ENCODE peak calls at places on chromosomes 13 and 19, in ten cellular contexts. K is pancreas, S is astrocyte, P is thoracic aorta, E is thyroid gland, B is tibial artery, Y is fibroblast of lung, D is right atrium auricular region, J is heart right ventricle, W is keratinocyte. N is an unnamed sample.
A peak's percentile ranks its signal among the peaks of the same experiment; 100 is the strongest.

GRCh38 chr19:19053508-19054314 is 10.1 kb upstream of the SLC25A42 start:
- DNase-seq in K (peak; percentile 76), S (no peak), P (no peak), E (peak; percentile 73), B (no peak), Y (peak; percentile 63), D (no peak), J (peak; percentile 71), W (no peak), N (peak; percentile 73)

GRCh38 chr13:19587635-19588300 is 26.4 kb upstream of the TPTE2 start:
- DNase-seq in K (no peak), S (peak; percentile 10), P (no peak), E (no peak), B (no peak), Y (peak; percentile 58), D (no peak), J (no peak), W (no peak), N (no peak)

GRCh38 chr13:48318714-48319457 is 15.3 kb downstream of the RB1 start:
- DNase-seq in K (peak; percentile 59), S (no peak), P (no peak), E (peak; percentile 23), B (peak; percentile 33), Y (no peak), D (no peak), J (peak; percentile 24), W (no peak), N (peak; percentile 41)

GRCh38 chr19:3098515-3099346 is 4.6 kb downstream of the GNA11 start:
- DNase-seq in K (peak; percentile 86), S (no peak), P (no peak), E (peak; percentile 57), B (peak; percentile 67), Y (peak; percentile 28), D (peak; percentile 79), J (peak; percentile 86), W (no peak), N (peak; percentile 60)

GRCh38 chr19:6769006-6769637 is 1.9 kb upstream of the SH2D3A start:
- DNase-seq in K (no peak), S (no peak), P (no peak), E (no peak), B (no peak), Y (peak; percentile 47), D (no peak), J (no peak), W (no peak), N (no peak)

GRCh38 chr19:11576186-11576585 is 1.3 kb downstream of the ACP5 start:
- DNase-seq in K (no peak), S (no peak), P (no peak), E (no peak), B (no peak), Y (no peak), D (no peak), J (no peak), W (no peak), N (no peak)

GRCh38 chr19:18438331-18439024 is 545 bp upstream of the ISYNA1 start:
- DNase-seq in K (peak; percentile 89), S (no peak), P (no peak), E (no peak), B (no peak), Y (no peak), D (no peak), J (peak; percentile 77), W (no peak), N (no peak)

GRCh38 chr13:44648392-44649117 is 72.4 kb upstream of the TSC22D1 start:
- DNase-seq in K (no peak), S (no peak), P (no peak), E (no peak), B (no peak), Y (no peak), D (no peak), J (no peak), W (no peak), N (no peak)

GRCh38 chr19:35585844-35586243 is at the start of gene PMIS2:
- DNase-seq in K (no peak), S (no peak), P (no peak), E (peak; percentile 12), B (no peak), Y (no peak), D (no peak), J (no peak), W (no peak), N (no peak)

GRCh38 chr19:54021363-54021762 is 29.9 kb downstream of the CACNG6 start:
- DNase-seq in K (no peak), S (no peak), P (no peak), E (no peak), B (no peak), Y (no peak), D (no peak), J (no peak), W (no peak), N (no peak)

GRCh38 chr19:46659151-46660007 is 1.6 kb downstream of the DACT3 start:
- DNase-seq in K (peak; percentile 62), S (no peak), P (no peak), E (peak; percentile 34), B (peak; percentile 48), Y (no peak), D (no peak), J (peak; percentile 39), W (no peak), N (peak; percentile 61)
- H3K4me3 ChIP-seq in K (no peak overlapping the region), S (peak overlapping the region; percentile 65), P (peak overlapping the region; percentile 97), E (no peak overlapping the region), B (peak overlapping the region; percentile 98), Y (peak overlapping the region; percentile 38), D (peak overlapping the region; percentile 84), J (peak overlapping the region; percentile 68), W (no peak overlapping the region), N (no peak overlapping the region)

GRCh38 chr13:77820431-77821149 is 98.0 kb downstream of the EDNRB start:
- DNase-seq in K (no peak), S (no peak), P (no peak), E (no peak), B (no peak), Y (no peak), D (no peak), J (no peak), W (no peak), N (no peak)
- TF ChIP-seq CTCF in K (no peak), S (no peak), P (no peak), E (no peak), B (no peak), Y (no peak), D (peak; percentile 25), J (no peak), W (no peak), N (no peak)

GRCh38 chr13:98482476-98483444 is 94.1 kb downstream of the STK24 start:
- DNase-seq in K (peak; percentile 89), S (peak; percentile 67), P (no peak), E (peak; percentile 91), B (peak; percentile 64), Y (peak; percentile 92), D (peak; percentile 75), J (peak; percentile 80), W (no peak), N (peak; percentile 79)

GRCh38 chr13:98484289-98485219 is 92.4 kb downstream of the STK24 start:
- DNase-seq in K (peak; percentile 80), S (peak; percentile 95), P (peak; percentile 85), E (peak; percentile 96), B (peak; percentile 90), Y (peak; percentile 95), D (peak; percentile 95), J (peak; percentile 37), W (peak; percentile 96), N (peak; percentile 79)

GRCh38 chr13:98481511-98481951 is 95.4 kb downstream of the STK24 start:
- DNase-seq in K (no peak), S (no peak), P (no peak), E (no peak), B (no peak), Y (peak; percentile 43), D (no peak), J (no peak), W (no peak), N (no peak)

GRCh38 chr13:98485561-98485960 is 91.3 kb downstream of the STK24 start:
- DNase-seq in K (no peak), S (no peak), P (no peak), E (no peak), B (no peak), Y (no peak), D (no peak), J (no peak), W (no peak), N (no peak)

GRCh38 chr13:98483636-98484288 is 93.1 kb downstream of the STK24 start:
- DNase-seq in K (no peak), S (no peak), P (no peak), E (no peak), B (no peak), Y (peak; percentile 58), D (no peak), J (no peak), W (no peak), N (no peak)
- H3K4me1 ChIP-seq in K (peaks cover 33% of the 10 kb centered on the region), S (peaks cover 70% of the 10 kb centered on the region), P (peaks cover 25% of the 10 kb centered on the region), E (peaks cover 40% of the 10 kb centered on the region), B (peaks cover 44% of the 10 kb centered on the region), Y (peaks cover 36% of the 10 kb centered on the region), D (no peaks in the 10 kb centered on the region), J (peaks cover 53% of the 10 kb centered on the region), W (peaks cover 42% of the 10 kb centered on the region), N (peaks cover 53% of the 10 kb centered on the region)

GRCh38 chr13:31042501-31043165 is 110.2 kb downstream of the TEX26 start:
- DNase-seq in K (no peak), S (no peak), P (no peak), E (no peak), B (no peak), Y (no peak), D (no peak), J (no peak), W (no peak), N (no peak)

GRCh38 chr13:31042084-31042483 is 109.6 kb downstream of the TEX26 start:
- DNase-seq in K (no peak), S (no peak), P (no peak), E (no peak), B (no peak), Y (no peak), D (no peak), J (no peak), W (no peak), N (no peak)

GRCh38 chr13:31044658-31045620 is 112.5 kb downstream of the TEX26 start:
- DNase-seq in K (no peak), S (no peak), P (no peak), E (no peak), B (no peak), Y (no peak), D (no peak), J (no peak), W (peak; percentile 74), N (no peak)

GRCh38 chr13:31045621-31046081 is 113.2 kb downstream of the TEX26 start:
- DNase-seq in K (no peak), S (peak; percentile 95), P (peak; percentile 9), E (peak; percentile 69), B (peak; percentile 53), Y (peak; percentile 93), D (peak; percentile 65), J (no peak), W (peak; percentile 91), N (peak; percentile 80)

DNA sequence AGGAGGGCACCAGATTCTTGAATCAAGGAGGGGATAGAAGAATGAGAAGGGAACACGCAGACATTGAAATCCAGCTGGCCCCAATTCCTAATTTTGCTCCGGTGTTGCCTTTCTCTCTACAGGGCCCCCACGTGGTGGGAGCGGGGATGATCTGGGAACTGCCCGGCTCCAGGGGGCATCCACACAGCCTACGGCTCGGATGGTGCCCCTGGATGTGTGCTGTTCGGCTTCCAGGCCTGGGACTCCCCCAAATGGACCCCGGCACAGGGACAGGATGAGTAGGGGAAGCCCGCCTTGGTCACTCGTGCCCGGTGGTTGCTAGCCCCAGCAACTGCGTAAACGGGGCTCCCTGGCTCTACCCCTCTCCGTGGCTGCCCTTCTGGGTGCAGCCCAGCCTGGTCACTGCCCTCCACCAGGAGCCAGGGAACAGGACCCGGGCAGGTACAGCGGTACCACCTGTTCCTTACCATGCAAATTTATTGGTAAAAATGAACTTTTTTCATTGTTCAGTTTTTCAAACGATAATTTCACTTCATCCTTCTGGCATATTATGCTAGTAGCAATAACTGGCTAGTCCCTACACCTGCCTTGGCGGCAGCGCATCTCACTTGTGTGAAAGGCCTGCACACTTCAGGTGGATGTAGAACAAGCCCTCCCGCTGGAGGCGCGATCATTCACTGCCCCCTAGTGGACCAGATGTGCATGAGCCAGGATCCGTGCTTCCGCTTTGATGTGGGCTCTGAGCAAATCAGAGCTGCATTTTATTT is 111.6 kb downstream of the TEX26 start:
- DNase-seq in K (peak; percentile 90), S (peak; percentile 52), P (peak; percentile 28), E (peak; percentile 71), B (peak; percentile 71), Y (peak; percentile 80), D (peak; percentile 87), J (peak; percentile 73), W (no peak), N (peak; percentile 88)
- H3K4me3 ChIP-seq in K (no peak overlapping the region), S (no peak overlapping the region), P (no peak overlapping the region), E (no peak overlapping the region), B (no peak overlapping the region), Y (no peak overlapping the region), D (no peak overlapping the region), J (no peak overlapping the region), W (no peak overlapping the region), N (no peak overlapping the region)

N was measured in mucosa of descending colon.